ENCODE peak calls at places on chromosomes 5 and 9, in eight cellular contexts. W is fibroblast of lung, H is endothelial cell of umbilical vein, Y is osteoblast, Z is psoas muscle, R is tibial artery, M is neural progenitor cell, Q is HepG2. J is an unnamed sample.

GRCh38 chr5:75667586-75667985 is 49.7 kb downstream of the POC5 start:
- DNase-seq in W (no peak), H (no peak), Y (no peak), Z (no peak), R (no peak), M (no peak), Q (peak; percentile 20), J (no peak)

GRCh38 chr9:137970098-137970497 is 92.5 kb downstream of the CACNA1B start:
- DNase-seq in W (no peak), H (no peak), Y (peak; percentile 58), Z (peak; percentile 1), R (no peak), M (no peak), Q (no peak), J (no peak)

GRCh38 chr5:74647096-74647495 is 6.6 kb upstream of the ENC1 start:
- DNase-seq in W (no peak), H (peak; percentile 31), Y (no peak), Z (no peak), R (no peak), M (no peak), Q (no peak), J (no peak)

GRCh38 chr5:38404236-38404635 is 145.9 kb downstream of the EGFLAM start:
- DNase-seq in W (no peak), H (no peak), Y (no peak), Z (no peak), R (no peak), M (no peak), Q (no peak), J (no peak)

GRCh38 chr9:106019017-106019692 is 324.8 kb downstream of the TMEM38B start:
- DNase-seq in W (no peak), H (no peak), Y (no peak), Z (no peak), R (no peak), M (no peak), Q (peak; percentile 24), J (no peak)

GRCh38 chr9:137127301-137128157 is 11.4 kb upstream of the GRIN1 start:
- DNase-seq in W (no peak), H (peak; percentile 35), Y (peak; percentile 49), Z (no peak), R (no peak), M (no peak), Q (peak; percentile 65), J (no peak)

GRCh38 chr9:109251080-109251775 is 69.6 kb downstream of the EPB41L4B start:
- DNase-seq in W (peak; percentile 62), H (peak; percentile 92), Y (peak; percentile 78), Z (no peak), R (no peak), M (no peak), Q (peak; percentile 97), J (no peak)

GRCh38 chr9:4553951-4554381 is 63.7 kb downstream of the SLC1A1 start:
- DNase-seq in W (peak; percentile 77), H (peak; percentile 88), Y (no peak), Z (no peak), R (no peak), M (no peak), Q (no peak), J (no peak)

GRCh38 chr5:146785065-146785464 is 93.5 kb downstream of the PPP2R2B start:
- DNase-seq in W (no peak), H (no peak), Y (no peak), Z (no peak), R (no peak), M (no peak), Q (no peak), J (no peak)

GRCh38 chr5:138032572-138033274 is at the start of gene FAM13B:
- DNase-seq in W (peak; percentile 56), H (peak; percentile 80), Y (peak; percentile 93), Z (peak; percentile 90), R (peak; percentile 88), M (peak; percentile 94), Q (peak; percentile 46), J (peak; percentile 86)
- H3K4me1 ChIP-seq in W (peaks cover 4% of the 10 kb centered on the region), H (peaks cover 10% of the 10 kb centered on the region), Y (peaks cover 24% of the 10 kb centered on the region), Z (peaks cover 46% of the 10 kb centered on the region), R (peaks cover 23% of the 10 kb centered on the region), M (peaks cover 12% of the 10 kb centered on the region), Q (peaks cover 55% of the 10 kb centered on the region), J (peaks cover 24% of the 10 kb centered on the region)

GRCh38 chr5:16346380-16346779 is 119.2 kb downstream of the ZNF622 start:
- DNase-seq in W (no peak), H (no peak), Y (no peak), Z (no peak), R (no peak), M (no peak), Q (no peak), J (no peak)
- H3K4me3 ChIP-seq in W (no peak overlapping the region), H (no peak overlapping the region), Y (no peak overlapping the region), Z (no peak overlapping the region), R (no peak overlapping the region), M (no peak overlapping the region), Q (no peak overlapping the region), J (no peak overlapping the region)

DNA sequence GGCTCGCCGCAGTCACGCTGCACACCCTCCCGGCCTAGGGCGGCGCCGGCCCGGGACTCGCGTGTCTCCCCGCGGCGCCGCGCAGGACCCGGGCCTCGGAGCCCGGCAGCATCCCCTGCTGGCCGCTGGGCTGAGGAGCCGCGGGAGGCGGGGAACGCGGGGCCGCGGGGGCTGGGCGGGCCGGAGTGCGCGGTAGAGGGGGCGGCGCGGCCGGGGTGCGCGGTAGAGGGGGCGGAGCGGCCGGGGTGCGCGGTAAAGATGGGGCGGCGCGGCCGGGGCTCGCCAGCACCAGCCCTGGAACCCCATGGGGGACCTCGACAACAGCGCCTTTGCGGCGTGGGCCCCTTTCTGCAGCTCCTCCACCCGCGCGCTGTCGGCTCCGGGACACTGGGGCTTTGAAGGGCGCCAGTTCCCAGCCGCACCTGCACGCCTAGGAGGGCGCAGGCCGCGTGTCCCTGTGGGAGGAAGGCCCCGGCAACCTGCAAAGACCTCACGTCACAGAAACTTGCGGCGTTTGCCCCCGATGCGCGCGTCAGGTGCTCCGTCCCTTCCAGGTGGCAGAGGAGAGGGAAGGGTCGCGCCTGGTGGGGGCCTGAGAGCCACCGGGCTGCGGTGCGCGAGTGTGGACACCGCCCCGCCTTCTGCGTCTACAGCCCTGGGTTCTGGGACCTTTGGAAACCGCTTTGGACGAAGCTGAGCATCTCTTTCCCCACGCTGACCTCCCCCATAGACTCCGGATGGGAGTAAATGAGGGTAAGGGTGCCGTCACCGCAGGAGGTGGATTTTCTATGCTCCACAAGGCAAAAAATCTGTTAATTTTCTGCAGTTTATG is 49.6 kb downstream of the NSUN2 start:
- DNase-seq in W (peak; percentile 27), H (no peak), Y (peak; percentile 92), Z (peak; percentile 67), R (no peak), M (peak; percentile 82), Q (no peak), J (no peak)
- TF ChIP-seq CTCF in W (no peak), H (peak; percentile 35), Y (peak; percentile 15), Z (peak; percentile 45), R (peak; percentile 44), M (peak; percentile 58), Q (no peak), J (peak; percentile 40)

GRCh38 chr5:159185773-159186172 is 23.6 kb downstream of the RNF145 start:
- DNase-seq in W (no peak), H (no peak), Y (no peak), Z (no peak), R (no peak), M (no peak), Q (no peak), J (no peak)

GRCh38 chr5:159187674-159188164 is 21.6 kb downstream of the RNF145 start:
- DNase-seq in W (no peak), H (no peak), Y (no peak), Z (no peak), R (no peak), M (no peak), Q (no peak), J (no peak)

GRCh38 chr5:159186319-159186718 is 23.0 kb downstream of the RNF145 start:
- DNase-seq in W (no peak), H (no peak), Y (no peak), Z (no peak), R (no peak), M (no peak), Q (no peak), J (no peak)

GRCh38 chr5:159190170-159190569 is 19.2 kb downstream of the RNF145 start:
- DNase-seq in W (no peak), H (no peak), Y (no peak), Z (no peak), R (no peak), M (no peak), Q (no peak), J (no peak)

GRCh38 chr5:159189310-159189709 is 20.0 kb downstream of the RNF145 start:
- DNase-seq in W (peak; percentile 43), H (peak; percentile 28), Y (no peak), Z (no peak), R (no peak), M (no peak), Q (no peak), J (no peak)
- H3K4me1 ChIP-seq in W (peaks cover 18% of the 10 kb centered on the region), H (no peaks in the 10 kb centered on the region), Y (peaks cover 34% of the 10 kb centered on the region), Z (no peaks in the 10 kb centered on the region), R (no peaks in the 10 kb centered on the region), M (peaks cover 23% of the 10 kb centered on the region), Q (peaks cover 7% of the 10 kb centered on the region), J (peaks cover 5% of the 10 kb centered on the region)

DNA sequence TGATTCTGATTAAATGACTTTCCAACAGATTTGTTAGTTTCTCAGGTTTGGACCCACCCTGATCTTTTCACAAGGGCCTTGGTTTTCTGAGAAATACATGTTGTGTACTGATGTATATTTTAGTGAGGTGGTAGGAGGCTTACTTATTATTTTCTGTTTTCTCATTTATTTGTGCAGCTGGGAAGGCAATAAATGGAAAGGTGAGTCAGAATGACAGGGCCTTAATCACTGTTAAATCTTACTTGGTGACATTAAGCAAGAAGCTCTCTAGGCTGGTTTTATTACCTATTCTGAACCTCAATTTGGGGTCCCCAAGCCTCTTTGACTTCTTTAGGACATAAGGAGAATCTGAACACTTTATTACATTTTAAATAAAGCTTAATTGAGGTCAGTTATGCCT is 214.0 kb upstream of the DAB2 start:
- DNase-seq in W (no peak), H (peak; percentile 47), Y (no peak), Z (no peak), R (no peak), M (no peak), Q (no peak), J (no peak)
- H3K4me3 ChIP-seq in W (no peak overlapping the region), H (no peak overlapping the region), Y (no peak overlapping the region), Z (no peak overlapping the region), R (no peak overlapping the region), M (no peak overlapping the region), Q (no peak overlapping the region), J (no peak overlapping the region)

J was measured in Caco-2.